ENCODE peak calls at places on chromosomes 6 and 20, in eight cellular contexts. E is endothelial cell of umbilical vein, F is spleen, Z is K562, G is breast epithelium, M is prostate gland, V is HepG2, W is stomach. U is an unnamed sample. For H3K4me1, the result is how much of the 10 kb centered on the place peaks cover.

GRCh38 chr6:37171141-37171969 is 1.4 kb downstream of the PIM1 start:
- DNase-seq in Z (peak), G (peak), M (peak), E (peak), F (peak), V (no peak), W (peak), U (peak)

GRCh38 chr6:41586564-41586963 is 40.4 kb downstream of the FOXP4 start:
- DNase-seq in W (no peak), M (no peak), V (no peak), E (no peak), Z (no peak), F (no peak), G (no peak), U (no peak)

GRCh38 chr6:119726086-119726485 is 376.5 kb upstream of the MAN1A1 start:
- DNase-seq in M (no peak), Z (no peak), W (no peak), E (no peak), F (no peak), G (no peak), V (no peak), U (no peak)

GRCh38 chr20:504632-505075 is 38.9 kb downstream of the CSNK2A1 start:
- DNase-seq in E (no peak), G (no peak), F (no peak), M (peak), W (no peak), Z (no peak), V (peak), U (no peak)

GRCh38 chr20:10992776-10993175 is 319.0 kb upstream of the JAG1 start:
- DNase-seq in Z (no peak), F (no peak), W (no peak), V (no peak), E (no peak), G (no peak), M (no peak), U (no peak)

GRCh38 chr6:156933201-156934053 is 156.2 kb downstream of the ARID1B start:
- DNase-seq in V (peak), G (peak), Z (no peak), F (no peak), M (peak), W (peak), E (no peak), U (no peak)

GRCh38 chr6:139753198-139753861 is 378.9 kb upstream of the CITED2 start:
- DNase-seq in Z (no peak), E (no peak), V (peak), F (no peak), M (no peak), W (no peak), G (no peak), U (no peak)

GRCh38 chr6:5379647-5380242 is 118.4 kb downstream of the FARS2 start:
- DNase-seq in V (peak), G (no peak), Z (peak), E (peak), W (no peak), M (no peak), F (no peak), U (no peak)

GRCh38 chr6:170128346-170128745 is 162.5 kb downstream of the DLL1 start:
- DNase-seq in Z (no peak), W (peak), F (peak), M (no peak), V (no peak), E (no peak), G (peak), U (no peak)

GRCh38 chr6:45171380-45171779 is 156.8 kb upstream of the RUNX2 start:
- DNase-seq in E (no peak), Z (no peak), F (no peak), M (no peak), V (no peak), W (no peak), G (no peak), U (no peak)

GRCh38 chr20:58650776-58651547 is at the start of gene STX16:
- DNase-seq in E (peak), F (peak), V (peak), W (peak), Z (peak), M (peak), G (peak), U (peak)

GRCh38 chr6:159084493-159085091 is 39.8 kb upstream of the TAGAP start:
- DNase-seq in E (no peak), V (no peak), G (no peak), Z (no peak), W (no peak), F (no peak), M (no peak), U (no peak)

GRCh38 chr6:41167173-41167963 is 4.5 kb upstream of the TREM2 start:
- DNase-seq in M (no peak), G (no peak), V (no peak), W (no peak), E (peak), F (no peak), Z (peak), U (peak)

GRCh38 chr20:57753332-57754164 is 43.7 kb upstream of the PMEPA1 start:
- DNase-seq in E (no peak), W (no peak), Z (no peak), V (no peak), F (peak), M (no peak), G (no peak), U (no peak)

GRCh38 chr6:108576724-108577123 is 16.0 kb downstream of the FOXO3 start:
- DNase-seq in V (no peak), G (no peak), E (no peak), M (no peak), F (no peak), Z (no peak), W (no peak), U (peak)

GRCh38 chr6:116876635-116877611 is at the start of gene RFX6:
- DNase-seq in V (no peak), M (no peak), Z (peak), E (no peak), F (no peak), G (no peak), W (peak), U (no peak)

GRCh38 chr6:22756365-22756764 is 187.0 kb downstream of the HDGFL1 start:
- DNase-seq in F (no peak), M (no peak), V (no peak), W (no peak), E (peak), G (no peak), Z (no peak), U (no peak)

GRCh38 chr6:44100088-44100550 is 27.1 kb downstream of the MRPL14 start:
- DNase-seq in E (peak), V (peak), M (no peak), W (peak), F (no peak), Z (peak), G (no peak), U (no peak)

GRCh38 chr20:64228086-64228485 is 27.5 kb upstream of the PCMTD2 start:
- DNase-seq in M (no peak), V (no peak), G (no peak), E (no peak), W (no peak), F (no peak), Z (no peak), U (no peak)

GRCh38 chr6:140572129-140572528 is 1197.7 kb upstream of the CITED2 start:
- DNase-seq in G (no peak), E (peak), F (no peak), W (no peak), Z (no peak), M (no peak), V (no peak), U (no peak)

GRCh38 chr6:41733707-41734665 is 1.4 kb downstream of the TFEB start:
- DNase-seq in Z (peak), W (peak), F (peak), M (peak), G (peak), V (peak), E (peak), U (no peak)

GRCh38 chr6:96923400-96923799 is 1.1 kb upstream of the KLHL32 start:
- DNase-seq in M (no peak), F (no peak), W (no peak), Z (peak), V (no peak), E (no peak), G (no peak), U (no peak)

GRCh38 chr6:82953871-82954270 is 111.8 kb downstream of the UBE3D start:
- DNase-seq in E (no peak), M (no peak), V (no peak), G (no peak), W (no peak), F (no peak), Z (peak), U (no peak)

GRCh38 chr6:36210157-36210556 is 13.6 kb downstream of the BRPF3 start:
- DNase-seq in W (no peak), G (no peak), M (no peak), F (no peak), Z (no peak), E (no peak), V (no peak), U (no peak)

GRCh38 chr20:44084439-44084838 is 102.5 kb downstream of the JPH2 start:
- DNase-seq in E (no peak), Z (no peak), V (no peak), F (no peak), W (no peak), M (no peak), G (peak), U (peak)

GRCh38 chr6:149483302-149483701 is 1.5 kb downstream of the ZC3H12D start:
- DNase-seq in G (no peak), V (no peak), Z (no peak), E (no peak), M (no peak), W (no peak), F (no peak), U (no peak)

GRCh38 chr6:156440688-156441087 is 336.5 kb upstream of the ARID1B start:
- DNase-seq in V (no peak), F (no peak), Z (no peak), W (no peak), E (no peak), M (no peak), G (no peak), U (no peak)

GRCh38 chr6:73704260-73704659 is 8.3 kb downstream of the CD109 start:
- DNase-seq in E (peak), V (peak), Z (peak), W (no peak), M (peak), G (peak), F (no peak), U (no peak)

GRCh38 chr20:57106030-57106682 is 160.3 kb downstream of the BMP7 start:
- DNase-seq in E (no peak), M (no peak), Z (peak), V (no peak), F (no peak), W (no peak), G (no peak), U (no peak)

GRCh38 chr6:149551920-149552319 is 6.1 kb upstream of the PPIL4 start:
- DNase-seq in V (no peak), F (no peak), M (no peak), E (no peak), G (no peak), Z (no peak), W (no peak), U (no peak)

GRCh38 chr6:163626073-163626867 is 211.8 kb downstream of the QKI start:
- DNase-seq in W (no peak), V (no peak), E (no peak), M (no peak), Z (no peak), G (no peak), F (no peak), U (no peak)

GRCh38 chr6:155084431-155085123 is 89.5 kb downstream of the TIAM2 start:
- DNase-seq in W (no peak), F (no peak), Z (no peak), E (peak), M (no peak), G (no peak), V (peak), U (no peak)

GRCh38 chr6:7664003-7664402 is 61.9 kb upstream of the BMP6 start:
- DNase-seq in Z (no peak), W (no peak), M (no peak), E (no peak), F (no peak), V (no peak), G (no peak), U (no peak)

GRCh38 chr20:24732599-24732998 is 216.5 kb upstream of the CST7 start:
- DNase-seq in G (no peak), M (no peak), Z (no peak), V (no peak), E (no peak), W (no peak), F (no peak), U (no peak)

GRCh38 chr6:158290659-158291058 is 21.6 kb upstream of the TULP4 start:
- DNase-seq in Z (no peak), F (peak), G (no peak), M (no peak), W (peak), E (no peak), V (no peak), U (no peak)

GRCh38 chr20:6530254-6530653 is 237.2 kb upstream of the BMP2 start:
- DNase-seq in Z (no peak), E (no peak), V (no peak), M (no peak), W (no peak), F (no peak), G (no peak), U (no peak)

DNA sequence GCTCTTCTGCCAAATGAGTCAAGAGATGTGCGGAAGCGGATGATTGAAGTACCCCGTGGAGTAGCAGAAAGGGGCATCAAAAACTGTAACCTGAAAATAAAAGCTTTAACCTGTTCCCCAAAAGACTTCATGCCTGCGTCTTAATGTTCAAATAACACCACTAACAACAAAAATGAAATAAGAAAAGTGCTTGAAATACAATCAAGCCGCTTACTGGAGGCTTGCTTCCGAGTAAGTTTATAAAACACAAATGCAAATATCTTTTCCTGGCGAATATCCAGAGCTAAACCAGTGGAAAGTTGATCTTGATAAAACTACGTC is 2.5 kb upstream of the FOXC1 start:
- DNase-seq in V (no peak), F (no peak), Z (no peak), G (no peak), M (no peak), E (no peak), W (no peak), U (no peak)
- H3K4me1 ChIP-seq in V (half or more), F (half or more), Z (under half), G (under half), M (under half), E (under half), W (under half), U (half or more)

DNA sequence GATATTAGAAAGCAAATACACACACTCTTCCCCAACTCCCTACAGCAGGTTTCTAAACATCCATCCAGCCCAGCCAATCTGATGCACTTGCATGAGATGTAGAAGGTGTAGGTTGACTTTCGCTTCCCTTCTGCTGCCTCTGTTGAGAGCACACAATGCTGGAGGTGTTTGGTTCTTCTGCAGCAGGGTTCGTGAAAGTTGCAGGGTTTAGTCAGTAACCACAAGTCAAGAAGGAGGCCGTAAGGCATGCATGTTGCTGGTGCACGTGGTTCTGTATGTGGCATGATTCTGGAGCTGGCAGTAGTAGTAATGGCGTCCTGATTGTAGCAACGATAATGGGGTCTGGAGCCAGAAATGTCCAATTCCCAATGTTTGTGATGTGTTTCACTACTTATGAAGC is 53.0 kb downstream of the DEK start:
- DNase-seq in W (no peak), V (no peak), G (no peak), F (no peak), M (no peak), Z (no peak), E (no peak), U (no peak)
- TF ChIP-seq POLR2AphosphoS5 in W (no peak), V (no peak), G (no peak), F (no peak), M (no peak), Z (no peak), E (no peak), U (no peak)

GRCh38 chr6:160804639-160805038 is 102.6 kb downstream of the PLG start:
- DNase-seq in Z (no peak), F (no peak), W (no peak), E (no peak), V (no peak), G (no peak), M (no peak), U (no peak)
- TF ChIP-seq POLR2A in Z (no peak), F (no peak), W (no peak), E (no peak), V (no peak), G (no peak), M (no peak), U (no peak)

DNA sequence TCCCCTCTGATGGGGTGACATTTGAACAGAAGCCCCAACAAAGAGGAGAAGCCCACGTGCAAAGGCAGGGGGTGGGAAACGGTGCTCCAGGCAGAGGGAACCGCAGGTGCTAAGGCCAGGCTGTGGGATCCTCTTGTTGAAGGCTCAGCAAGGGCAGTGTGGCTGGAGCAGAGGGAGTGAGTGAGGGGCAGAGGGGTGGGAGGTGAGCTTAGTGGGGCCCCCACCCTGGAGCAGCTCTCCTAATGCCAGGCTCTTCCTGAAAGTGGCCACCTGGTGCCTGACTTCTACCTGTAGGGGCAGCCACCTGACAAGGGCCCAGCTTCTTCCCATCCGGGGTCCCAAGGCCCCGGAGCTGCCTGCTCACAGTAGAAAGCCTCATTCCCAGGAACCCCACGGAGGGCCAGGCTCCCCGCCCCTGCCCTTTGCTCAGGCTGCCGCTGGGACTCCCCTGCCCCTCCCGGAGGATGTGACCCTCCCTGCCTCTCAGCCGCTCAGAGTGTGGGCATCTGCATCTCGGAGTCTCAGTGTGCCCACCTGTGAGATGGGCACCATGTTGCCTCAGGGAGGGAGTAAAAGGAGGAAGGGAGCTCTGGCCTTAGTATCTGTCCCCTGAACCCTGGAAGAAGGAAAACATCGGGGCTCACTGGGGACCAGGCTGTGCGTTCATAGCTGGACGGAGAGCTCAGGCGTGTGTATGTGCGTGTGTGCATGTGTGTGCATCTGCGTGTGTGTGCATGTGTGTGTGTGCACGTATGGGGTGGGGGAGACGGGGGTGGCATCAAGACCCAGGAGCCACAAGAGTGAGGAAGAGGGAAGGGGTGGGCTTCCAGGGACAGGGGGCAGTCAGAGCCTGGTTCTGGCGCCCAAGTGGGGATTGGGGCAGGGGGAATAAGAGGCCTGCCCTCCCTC is 119.4 kb downstream of the CEBPB start:
- DNase-seq in W (no peak), F (peak), G (no peak), M (peak), E (no peak), Z (no peak), V (no peak), U (no peak)
- H3K4me1 ChIP-seq in W (under half), F (half or more), G (under half), M (under half), E (under half), Z (under half), V (half or more), U (half or more)

GRCh38 chr6:84779917-84780316 is 15.5 kb upstream of the TBX18 start:
- DNase-seq in W (no peak), V (no peak), M (no peak), G (no peak), Z (no peak), F (no peak), E (no peak), U (no peak)
- TF ChIP-seq POLR2AphosphoS5 in W (no peak), V (no peak), M (no peak), G (no peak), Z (no peak), F (no peak), E (no peak), U (no peak)

GRCh38 chr20:61522498-61523090 is 270.5 kb downstream of the CDH4 start:
- DNase-seq in E (no peak), G (no peak), F (peak), M (no peak), V (no peak), W (no peak), Z (no peak), U (no peak)

GRCh38 chr20:61521680-61522420 is 269.8 kb downstream of the CDH4 start:
- DNase-seq in F (peak), G (no peak), Z (peak), E (no peak), M (no peak), W (no peak), V (no peak), U (no peak)

GRCh38 chr20:61520076-61520639 is 268.1 kb downstream of the CDH4 start:
- DNase-seq in F (peak), V (no peak), G (no peak), E (no peak), W (no peak), Z (no peak), M (no peak), U (no peak)

GRCh38 chr20:61519488-61519887 is 267.4 kb downstream of the CDH4 start:
- DNase-seq in G (no peak), V (no peak), W (no peak), Z (no peak), E (no peak), F (peak), M (no peak), U (no peak)

DNA sequence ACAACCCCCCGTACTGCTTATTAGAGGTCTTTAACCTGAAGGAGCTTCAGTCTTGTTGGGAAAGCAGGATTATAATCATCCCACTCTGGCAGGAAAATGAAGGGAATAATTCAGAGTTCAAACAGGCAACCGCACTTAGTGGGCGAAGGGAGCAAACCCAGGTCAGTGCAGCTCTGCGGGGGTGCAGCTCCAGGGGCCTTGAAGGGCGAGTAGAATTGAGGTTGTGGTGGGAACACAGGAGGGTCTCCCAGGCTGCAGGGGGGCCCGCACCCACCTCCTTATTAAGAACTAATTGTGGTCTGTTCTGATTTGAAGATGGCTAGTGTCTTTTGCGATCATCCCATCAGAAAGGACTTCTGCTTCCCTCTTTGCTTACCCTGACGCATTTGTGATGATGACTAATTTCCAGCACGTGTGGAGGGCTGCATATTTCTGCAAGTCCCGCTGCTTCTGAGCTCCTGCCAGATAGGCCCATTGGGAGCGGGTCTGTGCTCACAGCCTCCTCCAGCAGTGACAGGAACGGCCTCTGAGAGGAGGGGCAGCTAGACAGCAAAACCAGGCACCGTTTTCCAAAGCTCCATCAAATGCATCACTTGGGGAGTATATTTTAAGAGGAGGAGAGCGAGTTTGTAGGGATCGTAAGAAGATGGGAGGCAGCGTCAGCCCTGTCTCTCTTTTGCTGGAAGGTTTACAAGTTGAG is 268.9 kb downstream of the CDH4 start:
- DNase-seq in G (no peak), M (no peak), W (no peak), E (no peak), Z (peak), V (no peak), F (peak), U (no peak)
- TF ChIP-seq POLR2A in G (no peak), M (no peak), W (no peak), E (no peak), Z (no peak), V (no peak), F (no peak), U (no peak)

U was measured in vagina.